ENCODE peak calls at places on chromosome 17, in seven cellular contexts. D, U, L, X, E, V and J are unnamed samples.

GRCh38 chr17:46770818-46771600 is 47.5 kb downstream of the WNT3 start:
- DNase-seq in D (peak), U (peak), L (peak), X (peak), E (peak), V (peak), J (peak)

GRCh38 chr17:40707720-40708119 is 4.2 kb upstream of the KRT24 start:
- DNase-seq in D (no peak), U (no peak), L (no peak), X (no peak), E (no peak), V (peak), J (no peak)

GRCh38 chr17:5526821-5527598 is 40.6 kb downstream of the MIS12 start:
- DNase-seq in D (peak), U (peak), L (peak), X (no peak), E (peak), V (peak), J (no peak)

GRCh38 chr17:50672831-50673551 is 34.7 kb downstream of the ANKRD40 start:
- DNase-seq in D (no peak), U (no peak), L (no peak), X (no peak), E (no peak), V (no peak), J (no peak)

GRCh38 chr17:27585153-27585681 is 45.8 kb upstream of the LGALS9 start:
- DNase-seq in D (no peak), U (no peak), L (no peak), X (no peak), E (no peak), V (no peak), J (no peak)

GRCh38 chr17:69696645-69697044 is 282.1 kb downstream of the MAP2K6 start:
- DNase-seq in D (no peak), U (no peak), L (no peak), X (no peak), E (no peak), V (no peak), J (no peak)

GRCh38 chr17:37717627-37718382 is 27.1 kb downstream of the HNF1B start:
- DNase-seq in D (no peak), U (no peak), L (no peak), X (no peak), E (no peak), V (no peak), J (no peak)

GRCh38 chr17:74460996-74461395 is 5.4 kb upstream of the CD300A start:
- DNase-seq in D (no peak), U (no peak), L (no peak), X (no peak), E (no peak), V (no peak), J (no peak)

GRCh38 chr17:69959291-69959690 is 115.7 kb upstream of the KCNJ16 start:
- DNase-seq in D (no peak), U (no peak), L (no peak), X (no peak), E (no peak), V (no peak), J (no peak)

GRCh38 chr17:28113269-28113668 is 70.8 kb downstream of the NLK start:
- DNase-seq in D (peak), U (no peak), L (no peak), X (no peak), E (no peak), V (no peak), J (no peak)

GRCh38 chr17:16987830-16988601 is 16.1 kb upstream of the TNFRSF13B start:
- DNase-seq in D (peak), U (peak), L (no peak), X (peak), E (peak), V (no peak), J (peak)

GRCh38 chr17:77287432-77288068 is 146.8 kb downstream of the SEC14L1 start:
- DNase-seq in D (peak), U (peak), L (peak), X (no peak), E (no peak), V (peak), J (peak)